ENCODE peak calls at places on chromosomes 6 and 20, in nine cellular contexts. O is CD8-positive, alpha-beta T cell; F is NCI-H460; D is effector CD4-positive, alpha-beta T cell; A is Caco-2; E is NCI-H1092 treated with DMSO at 0.1 percent for 48 hours; X is ELF-1; Z is activated T-cell treated with anti-CD3 and anti-CD28 coated beads for 1 hour; Q is body of pancreas. H is an unnamed sample.

GRCh38 chr6:42745083-42745637 is 743 bp downstream of the TBCC start:
- DNase-seq in F (no peak), Z (no peak), Q (peak; percentile 26), A (peak; percentile 24), O (no peak), X (peak; percentile 72), E (peak; percentile 59), D (peak; percentile 13), H (peak; percentile 71)

GRCh38 chr20:17833036-17833674 is 133.4 kb downstream of the BANF2 start:
- DNase-seq in A (no peak), Z (no peak), X (no peak), O (no peak), D (no peak), F (no peak), Q (no peak), E (no peak), H (no peak)

GRCh38 chr20:62123450-62124118 is 1.3 kb downstream of the LSM14B start:
- DNase-seq in O (no peak), Q (no peak), D (no peak), F (no peak), E (no peak), Z (no peak), X (peak; percentile 41), A (no peak), H (peak; percentile 70)

GRCh38 chr6:126039284-126039683 is 52.9 kb downstream of the TRMT11 start:
- DNase-seq in X (no peak), Z (no peak), E (no peak), F (no peak), D (no peak), A (no peak), O (no peak), Q (no peak), H (no peak)

GRCh38 chr20:25353754-25354705 is 36.6 kb downstream of the ABHD12 start:
- DNase-seq in D (no peak), A (peak; percentile 73), Q (peak; percentile 55), Z (no peak), O (no peak), E (no peak), F (no peak), X (no peak), H (no peak)

GRCh38 chr6:13710552-13711383 is 867 bp downstream of the RANBP9 start:
- DNase-seq in D (peak; percentile 27), E (no peak), O (no peak), Q (peak; percentile 58), F (no peak), Z (peak; percentile 16), A (peak; percentile 66), X (peak; percentile 82), H (peak; percentile 84)

GRCh38 chr6:20315456-20315855 is 86.2 kb upstream of the E2F3 start:
- DNase-seq in Q (no peak), X (no peak), D (no peak), A (no peak), E (no peak), F (no peak), Z (no peak), O (no peak), H (no peak)

GRCh38 chr6:10385512-10386132 is 29.3 kb downstream of the TFAP2A start:
- DNase-seq in Q (no peak), X (peak; percentile 83), A (no peak), E (no peak), F (no peak), D (no peak), O (no peak), Z (no peak), H (peak; percentile 74)

GRCh38 chr6:122200441-122200840 is 199.0 kb upstream of the HSF2 start:
- DNase-seq in Z (no peak), D (no peak), F (no peak), E (no peak), Q (no peak), O (no peak), A (no peak), X (no peak), H (no peak)

GRCh38 chr20:32539817-32540675 is 45.1 kb downstream of the NOL4L start:
- DNase-seq in E (no peak), F (no peak), Z (peak; percentile 44), X (no peak), D (peak; percentile 54), Q (peak; percentile 32), O (peak; percentile 33), A (no peak), H (peak; percentile 42)